ENCODE peak calls at places on chromosomes 5 and 9, in eight cellular contexts. F is kidney epithelial cell, O is tibial nerve, M is AG10803, X is foreskin fibroblast, E is AG04450, R is right atrium auricular region, L is left ventricle myocardium inferior. P is an unnamed sample.

GRCh38 chr5:82332889-82333619 is 54.9 kb upstream of the RPS23 start:
- DNase-seq in E (no peak), M (no peak), F (no peak), R (no peak), L (no peak), X (no peak), O (no peak), P (peak)

GRCh38 chr9:76394896-76395244 is 644 bp upstream of the RFK start:
- DNase-seq in X (no peak), F (no peak), O (peak), L (peak), E (no peak), R (peak), M (no peak), P (peak)

GRCh38 chr9:101968392-101968791 is 229.9 kb upstream of the GRIN3A start:
- DNase-seq in O (no peak), F (no peak), L (no peak), R (no peak), E (no peak), X (no peak), M (no peak), P (no peak)

GRCh38 chr9:79734989-79735779 is 163.4 kb downstream of the TLE4 start:
- DNase-seq in F (no peak), E (no peak), L (no peak), X (peak), O (no peak), M (peak), R (no peak), P (peak)

GRCh38 chr9:134185536-134186011 is 21.2 kb upstream of the RNU6ATAC start:
- DNase-seq in O (no peak), F (no peak), R (no peak), X (no peak), M (peak), E (no peak), L (no peak), P (no peak)

GRCh38 chr5:35598707-35599370 is 18.8 kb upstream of the SPEF2 start:
- DNase-seq in O (no peak), F (no peak), X (no peak), R (no peak), M (no peak), E (no peak), L (no peak), P (no peak)

GRCh38 chr5:400282-401215 is 42.4 kb upstream of the EXOC3 start:
- DNase-seq in X (peak), R (peak), E (no peak), M (peak), F (no peak), L (no peak), O (no peak), P (peak)

GRCh38 chr9:134399435-134400056 is 73.3 kb downstream of the RXRA start:
- DNase-seq in R (no peak), F (no peak), M (peak), E (no peak), O (no peak), L (no peak), X (no peak), P (peak)

GRCh38 chr9:80131627-80132026 is 559.9 kb downstream of the TLE4 start:
- DNase-seq in F (no peak), X (no peak), O (no peak), E (no peak), L (no peak), R (no peak), M (no peak), P (no peak)

GRCh38 chr5:161696992-161697391 is 11.5 kb downstream of the GABRA6 start:
- DNase-seq in O (no peak), X (no peak), E (no peak), M (no peak), L (no peak), R (no peak), F (no peak), P (no peak)

GRCh38 chr5:127094161-127094560 is 20.9 kb upstream of the C5orf63 start:
- DNase-seq in F (no peak), L (no peak), M (no peak), X (no peak), R (no peak), E (no peak), O (no peak), P (no peak)

GRCh38 chr5:1401681-1402096 is 43.6 kb downstream of the SLC6A3 start:
- DNase-seq in E (no peak), L (peak), R (no peak), M (no peak), X (no peak), O (no peak), F (no peak), P (no peak)

GRCh38 chr5:119187776-119188529 is 117.1 kb downstream of the DMXL1 start:
- DNase-seq in L (no peak), O (no peak), F (no peak), E (no peak), M (no peak), X (no peak), R (no peak), P (no peak)

GRCh38 chr9:86287013-86287412 is 4.7 kb upstream of the ISCA1 start:
- DNase-seq in L (no peak), F (peak), E (no peak), R (no peak), X (peak), O (no peak), M (peak), P (peak)

GRCh38 chr9:109600142-109600541 is 102.0 kb upstream of the PTPN3 start:
- DNase-seq in M (peak), O (no peak), F (peak), E (peak), X (peak), L (no peak), R (no peak), P (peak)

GRCh38 chr5:108516771-108517170 is 134.9 kb upstream of the FBXL17 start:
- DNase-seq in E (no peak), M (no peak), O (no peak), F (no peak), R (no peak), L (no peak), X (no peak), P (no peak)

GRCh38 chr9:928363-929042 is 48.0 kb upstream of the DMRT3 start:
- DNase-seq in R (no peak), F (peak), X (no peak), E (no peak), O (no peak), M (no peak), L (no peak), P (no peak)

GRCh38 chr5:83567741-83568530 is 96.4 kb downstream of the VCAN start:
- DNase-seq in F (peak), L (no peak), X (peak), E (peak), M (peak), O (no peak), R (no peak), P (peak)

GRCh38 chr5:96641368-96641767 is 20.8 kb upstream of the CAST start:
- DNase-seq in F (no peak), L (no peak), M (no peak), R (no peak), O (no peak), E (no peak), X (peak), P (no peak)

GRCh38 chr9:89562186-89562814 is 42.5 kb upstream of the GADD45G start:
- DNase-seq in X (no peak), R (peak), M (no peak), L (no peak), O (no peak), E (no peak), F (peak), P (no peak)

GRCh38 chr5:76204713-76205112 is 121.5 kb downstream of the SV2C start:
- DNase-seq in X (no peak), F (no peak), O (no peak), L (no peak), E (no peak), R (no peak), M (peak), P (peak)

GRCh38 chr9:84170521-84171141 is 169.9 kb downstream of the SLC28A3 start:
- DNase-seq in F (peak), E (peak), O (peak), R (peak), X (peak), M (peak), L (peak), P (peak)

GRCh38 chr9:83013261-83013610 is 49.7 kb downstream of the RASEF start:
- DNase-seq in R (no peak), M (peak), E (no peak), X (peak), L (no peak), O (no peak), F (no peak), P (no peak)

GRCh38 chr9:121717141-121717749 is 65.8 kb downstream of the DAB2IP start:
- DNase-seq in L (no peak), R (no peak), O (no peak), E (no peak), F (no peak), M (peak), X (peak), P (no peak)

GRCh38 chr5:43315262-43315661 is 2.0 kb upstream of the HMGCS1 start:
- DNase-seq in M (no peak), F (peak), E (no peak), L (no peak), R (no peak), X (no peak), O (no peak), P (no peak)

DNA sequence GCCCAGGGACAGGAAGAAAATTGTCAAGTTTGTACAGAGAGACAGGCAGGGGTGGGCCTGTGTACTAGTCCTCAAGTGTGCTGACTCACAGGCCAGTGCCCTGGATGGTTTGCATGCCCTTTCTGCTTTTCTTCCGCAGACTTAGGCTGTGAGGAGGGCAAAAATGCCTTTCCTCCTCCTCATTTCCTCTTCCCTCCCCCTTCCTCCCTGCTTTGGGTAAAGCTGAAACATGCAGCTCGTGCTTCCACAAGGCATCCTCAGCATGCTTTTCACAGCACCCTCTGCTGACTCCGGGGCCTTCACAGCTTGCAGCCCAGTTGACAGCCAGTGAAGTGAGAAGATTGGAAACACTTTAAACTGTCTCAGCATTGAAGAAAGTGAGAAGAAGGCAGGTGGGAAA is 138.6 kb downstream of the GRIA1 start:
- DNase-seq in R (no peak), E (peak), M (peak), O (no peak), L (peak), F (peak), X (peak), P (peak)
- TF ChIP-seq CTCF in R (no peak), E (peak), M (peak), O (no peak), L (peak), F (peak), X (peak), P (peak)

GRCh38 chr5:73121109-73121443 is 701 bp downstream of the TMEM171 start:
- DNase-seq in F (no peak), M (no peak), L (no peak), E (no peak), X (no peak), R (no peak), O (no peak), P (peak)

GRCh38 chr5:73120222-73121108 is at the start of gene TMEM171:
- DNase-seq in O (no peak), R (no peak), E (no peak), M (peak), L (no peak), F (no peak), X (peak), P (peak)

GRCh38 chr5:73118331-73119011 is 1.9 kb upstream of the TMEM171 start:
- DNase-seq in F (no peak), X (no peak), E (no peak), O (no peak), L (no peak), R (no peak), M (no peak), P (no peak)

GRCh38 chr5:73117088-73117755 is 3.2 kb upstream of the TMEM171 start:
- DNase-seq in M (no peak), L (no peak), E (no peak), F (no peak), O (no peak), R (no peak), X (no peak), P (no peak)

GRCh38 chr5:73119492-73120157 is 750 bp upstream of the TMEM171 start:
- DNase-seq in O (no peak), R (no peak), X (no peak), M (no peak), F (no peak), L (no peak), E (no peak), P (no peak)
- H3K4me3 ChIP-seq in O (peak), R (peak), X (no peak), M (peak), F (no peak), L (peak), E (peak), P (peak)

DNA sequence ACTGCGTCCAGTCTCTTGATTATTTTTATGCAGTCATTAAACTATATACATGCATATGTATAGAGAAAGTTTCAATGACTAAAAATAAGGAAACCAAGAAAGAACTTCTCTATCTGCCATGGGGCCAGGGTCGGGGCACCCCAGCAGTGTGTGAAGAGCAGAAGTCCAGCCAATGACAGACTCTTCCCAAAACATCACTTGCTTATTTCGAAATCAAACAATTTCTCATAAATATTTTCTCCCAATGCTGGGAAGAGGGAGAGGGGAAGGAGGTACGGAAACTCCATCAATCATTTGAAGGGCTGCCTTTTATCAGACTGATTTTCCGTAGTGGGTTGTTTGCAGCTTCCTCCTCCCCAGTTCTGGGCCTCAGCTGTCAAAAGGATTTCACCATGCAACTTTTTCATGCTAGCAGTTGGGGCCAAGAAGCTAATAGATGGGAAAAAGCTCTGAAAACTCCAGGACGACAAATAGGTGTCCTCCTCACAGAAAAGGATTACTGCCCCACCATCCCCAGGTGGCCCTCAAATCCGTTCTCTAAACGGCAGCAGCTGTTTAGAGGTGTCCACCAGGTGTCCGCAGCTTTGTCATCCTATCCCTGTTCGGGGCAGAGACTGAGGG is 617 bp upstream of the FPGS start:
- DNase-seq in F (no peak), O (no peak), X (no peak), M (peak), E (no peak), R (no peak), L (no peak), P (peak)
- TF ChIP-seq CTCF in F (peak), O (no peak), X (no peak), M (peak), E (no peak), R (no peak), L (peak), P (no peak)

GRCh38 chr5:152177626-152178349 is 227.3 kb downstream of the NMUR2 start:
- DNase-seq in O (no peak), R (no peak), X (no peak), M (no peak), F (no peak), E (no peak), L (no peak), P (no peak)

GRCh38 chr5:152181461-152181860 is 223.6 kb downstream of the NMUR2 start:
- DNase-seq in X (no peak), L (no peak), M (no peak), F (no peak), E (no peak), R (no peak), O (no peak), P (no peak)

DNA sequence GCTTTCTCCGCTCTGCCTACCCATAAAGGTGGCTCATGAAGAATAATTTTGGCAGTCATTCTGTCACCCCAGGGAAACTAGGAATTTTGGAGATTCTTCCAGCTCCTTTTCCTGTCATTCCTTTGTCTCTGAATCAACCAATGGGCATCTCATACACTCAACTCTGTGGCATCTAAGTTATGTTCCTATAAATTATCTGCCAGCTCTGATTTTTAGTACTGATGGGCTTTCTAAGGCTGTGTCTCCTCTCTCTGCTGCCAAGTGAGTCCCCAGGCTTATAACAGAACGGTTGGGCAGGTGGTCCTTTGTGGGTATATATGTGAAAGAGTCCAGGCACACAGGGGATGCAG is 226.8 kb downstream of the NMUR2 start:
- DNase-seq in O (no peak), E (no peak), M (no peak), R (no peak), F (no peak), X (no peak), L (no peak), P (no peak)
- H3K4me3 ChIP-seq in O (no peak), E (no peak), M (no peak), R (no peak), F (no peak), X (no peak), L (no peak), P (no peak)

GRCh38 chr9:106419737-106420136 is 443.2 kb upstream of the ZNF462 start:
- DNase-seq in M (peak), R (no peak), L (no peak), E (no peak), O (no peak), X (no peak), F (no peak), P (no peak)

GRCh38 chr9:106423575-106423974 is 439.4 kb upstream of the ZNF462 start:
- DNase-seq in L (no peak), F (no peak), M (no peak), X (no peak), E (no peak), O (no peak), R (no peak), P (no peak)

GRCh38 chr9:106417685-106418084 is 445.3 kb upstream of the ZNF462 start:
- DNase-seq in M (no peak), L (no peak), X (no peak), O (no peak), E (no peak), R (no peak), F (no peak), P (no peak)

GRCh38 chr9:106421772-106422171 is 441.2 kb upstream of the ZNF462 start:
- DNase-seq in M (no peak), E (no peak), O (no peak), L (no peak), R (no peak), F (no peak), X (no peak), P (no peak)

DNA sequence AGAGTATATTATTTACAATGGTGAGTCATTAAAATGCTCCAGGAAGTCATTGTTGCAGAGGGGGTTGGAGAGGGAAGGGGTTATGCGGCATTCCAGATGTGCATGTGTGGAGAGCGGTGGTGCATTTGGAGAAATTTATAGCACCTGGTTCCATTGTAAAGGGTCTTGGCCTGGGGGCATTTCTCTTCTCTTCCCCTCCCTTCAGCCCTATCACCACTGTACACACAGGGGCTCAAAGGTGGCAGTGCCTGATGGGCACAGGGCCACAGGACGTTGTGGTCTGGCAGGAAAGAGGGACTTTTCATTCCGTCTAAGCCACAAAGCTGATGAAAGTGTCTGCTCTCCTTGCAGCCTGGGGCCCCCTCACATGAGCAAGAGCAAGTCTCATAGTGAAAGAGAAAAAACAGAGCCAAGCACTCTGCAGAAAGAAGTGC is 442.4 kb upstream of the ZNF462 start:
- DNase-seq in E (no peak), R (no peak), X (peak), O (no peak), F (peak), M (peak), L (no peak), P (no peak)
- TF ChIP-seq CTCF in E (no peak), R (no peak), X (no peak), O (no peak), F (no peak), M (no peak), L (no peak), P (no peak)

GRCh38 chr5:173330856-173331206 is 2.6 kb upstream of the STC2 start:
- DNase-seq in R (no peak), E (no peak), X (no peak), M (no peak), L (no peak), F (no peak), O (no peak), P (no peak)

GRCh38 chr5:173328896-173329369 is 719 bp upstream of the STC2 start:
- DNase-seq in L (no peak), X (peak), O (no peak), F (peak), M (peak), R (no peak), E (no peak), P (peak)

GRCh38 chr5:173331287-173331686 is 3.1 kb upstream of the STC2 start:
- DNase-seq in E (no peak), X (no peak), O (no peak), F (no peak), R (no peak), L (no peak), M (no peak), P (no peak)

GRCh38 chr5:173329370-173330150 is 1.3 kb upstream of the STC2 start:
- DNase-seq in R (no peak), E (no peak), L (no peak), O (no peak), X (no peak), F (no peak), M (peak), P (no peak)

DNA sequence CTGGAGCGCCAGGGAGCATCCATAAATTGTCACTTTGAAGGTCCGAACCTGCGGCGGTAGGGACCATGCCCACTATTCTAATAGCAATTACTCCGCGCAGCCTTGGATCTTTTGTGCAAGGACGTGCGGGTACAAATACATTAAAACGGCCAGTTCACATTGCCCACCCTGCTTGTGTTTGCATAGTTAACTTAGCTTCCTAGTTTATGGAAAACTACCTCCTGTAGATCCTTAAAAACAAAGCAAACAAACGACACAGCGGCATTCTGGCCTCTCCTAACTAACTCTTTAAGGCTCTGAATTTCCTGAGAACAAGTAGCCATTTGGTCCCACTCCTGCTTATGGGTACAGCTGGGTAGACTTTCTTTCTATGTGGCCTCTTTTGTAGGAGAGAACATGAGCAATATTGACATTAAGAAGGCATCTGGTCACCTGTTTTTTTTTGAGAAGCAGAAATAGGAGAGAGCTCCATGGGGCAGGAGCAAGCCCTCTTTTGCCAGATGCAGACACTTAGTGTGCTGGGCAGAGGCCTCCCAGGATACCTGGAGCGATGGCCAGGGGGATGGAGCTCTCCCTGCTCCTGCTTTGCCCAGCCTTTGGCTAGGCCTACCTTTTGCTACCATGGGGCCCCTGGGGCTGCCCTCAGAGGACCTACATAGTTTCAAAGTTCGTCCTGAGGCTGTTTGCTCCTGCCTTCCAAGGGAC is 2.1 kb upstream of the STC2 start:
- DNase-seq in L (no peak), E (no peak), F (no peak), X (no peak), R (no peak), O (no peak), M (no peak), P (no peak)
- H3K4me3 ChIP-seq in L (peak), E (no peak), F (no peak), X (peak), R (peak), O (no peak), M (no peak), P (no peak)